ENCODE peak calls at places on chromosomes 7 and 10, in ten cellular contexts. B is progenitor cell of endocrine pancreas, Z is GM23338, G is fibroblast of lung, W is sigmoid colon, H is WTC11, D is kidney epithelial cell, V is coronary artery, N is stomach, C is PC-9. T is an unnamed sample.

GRCh38 chr10:62582098-62582705 is 208.0 kb downstream of the ZNF365 start:
- DNase-seq in V (no peak), D (no peak), H (no peak), W (no peak), N (no peak), B (no peak), C (no peak), Z (no peak), G (peak), T (no peak)

GRCh38 chr10:30587522-30588031 is 42.0 kb downstream of the LYZL2 start:
- DNase-seq in C (no peak), V (no peak), Z (peak), B (no peak), H (peak), G (no peak), D (no peak), W (peak), N (peak), T (no peak)

GRCh38 chr10:113631680-113632079 is 32.2 kb downstream of the NRAP start:
- DNase-seq in W (no peak), C (no peak), Z (no peak), V (no peak), G (peak), N (no peak), B (no peak), D (no peak), H (no peak), T (no peak)

GRCh38 chr7:103791894-103792293 is 197.6 kb downstream of the RELN start:
- DNase-seq in H (no peak), G (no peak), V (no peak), W (no peak), D (no peak), Z (no peak), B (no peak), C (no peak), N (no peak), T (no peak)

GRCh38 chr7:158810846-158811245 is 18.5 kb downstream of the ESYT2 start:
- DNase-seq in N (no peak), D (no peak), H (no peak), Z (no peak), B (no peak), G (no peak), C (no peak), V (no peak), W (no peak), T (no peak)

GRCh38 chr10:24824124-24824523 is 100.4 kb upstream of the ARHGAP21 start:
- DNase-seq in G (no peak), V (no peak), B (no peak), W (no peak), H (no peak), C (no peak), D (no peak), N (no peak), Z (no peak), T (no peak)

GRCh38 chr7:101740981-101741725 is 76.3 kb upstream of the CUX1 start:
- DNase-seq in D (no peak), N (no peak), Z (no peak), B (no peak), C (no peak), W (no peak), G (no peak), V (no peak), H (no peak), T (no peak)

GRCh38 chr10:31034041-31034918 is 2.6 kb upstream of the ZNF438 start:
- DNase-seq in Z (no peak), W (no peak), V (no peak), C (no peak), D (peak), H (no peak), G (peak), B (no peak), N (no peak), T (no peak)

GRCh38 chr7:66047426-66047825 is 28.2 kb upstream of the ASL start:
- DNase-seq in N (no peak), B (no peak), W (no peak), Z (no peak), G (peak), V (no peak), D (peak), C (peak), H (no peak), T (no peak)

GRCh38 chr10:21827308-21827707 is 176.2 kb downstream of the DNAJC1 start:
- DNase-seq in V (no peak), G (no peak), H (no peak), N (no peak), D (no peak), W (no peak), C (no peak), Z (no peak), B (no peak), T (no peak)

GRCh38 chr7:121138262-121138933 is 149.9 kb downstream of the CPED1 start:
- DNase-seq in W (no peak), B (no peak), G (no peak), N (no peak), C (no peak), Z (peak), H (no peak), D (no peak), V (no peak), T (no peak)

GRCh38 chr7:55595511-55595910 is 23.2 kb upstream of the VOPP1 start:
- DNase-seq in V (no peak), B (no peak), G (no peak), N (no peak), H (no peak), Z (no peak), C (no peak), D (no peak), W (no peak), T (no peak)

GRCh38 chr7:35865287-35865686 is 64.4 kb downstream of the SEPTIN7 start:
- DNase-seq in G (no peak), D (no peak), V (no peak), W (no peak), H (no peak), Z (no peak), C (no peak), N (no peak), B (no peak), T (no peak)

GRCh38 chr10:63208981-63209380 is 75.9 kb downstream of the NRBF2 start:
- DNase-seq in V (no peak), G (peak), D (peak), Z (peak), C (no peak), H (no peak), B (no peak), N (no peak), W (no peak), T (peak)

GRCh38 chr10:106506509-106507265 is 657.8 kb downstream of the SORCS1 start:
- DNase-seq in C (no peak), B (no peak), G (peak), V (no peak), W (no peak), D (no peak), H (no peak), N (no peak), Z (no peak), T (no peak)

GRCh38 chr10:1462521-1462920 is 274.8 kb downstream of the ADARB2 start:
- DNase-seq in C (no peak), W (no peak), B (no peak), H (no peak), G (no peak), N (no peak), Z (no peak), V (no peak), D (no peak), T (no peak)

GRCh38 chr10:126904807-126905686 is at the start of gene DOCK1:
- DNase-seq in Z (peak), B (peak), N (peak), V (no peak), C (peak), D (no peak), G (peak), H (peak), W (peak), T (peak)

GRCh38 chr10:71623098-71623985 is 96.2 kb downstream of the C10orf105 start:
- DNase-seq in Z (peak), H (peak), W (no peak), V (no peak), B (no peak), C (peak), D (no peak), G (peak), N (no peak), T (peak)

DNA sequence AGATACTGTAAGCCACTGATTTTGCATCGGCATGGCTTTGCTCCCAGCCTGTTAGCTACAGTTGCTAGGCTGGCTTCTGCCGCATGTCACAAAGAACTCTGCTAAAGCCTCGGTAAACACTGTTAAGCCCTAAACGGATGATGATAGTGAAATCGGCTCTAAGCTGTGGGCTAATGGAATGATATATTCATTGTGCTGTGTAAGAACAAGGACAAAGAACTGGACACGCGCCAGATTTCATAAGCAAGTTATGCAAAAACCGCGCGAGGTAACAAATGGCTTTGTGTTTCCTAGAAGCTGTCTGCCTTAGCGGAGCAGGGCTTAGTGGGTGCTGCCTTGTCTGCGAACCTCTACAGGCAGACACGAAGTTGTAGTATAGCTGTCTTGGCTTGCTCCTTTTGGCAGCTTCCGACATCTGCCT is 331.3 kb upstream of the COBL start:
- DNase-seq in G (peak), B (no peak), V (no peak), W (peak), H (no peak), N (peak), C (no peak), D (no peak), Z (peak), T (no peak)
- TF ChIP-seq CTCF in G (no peak), B (no peak), V (no peak), W (no peak), H (no peak), N (no peak), C (no peak), D (no peak), Z (no peak), T (no peak)

GRCh38 chr10:69791812-69792211 is 9.9 kb upstream of the COL13A1 start:
- DNase-seq in G (no peak), Z (no peak), N (no peak), C (no peak), B (no peak), V (no peak), D (no peak), H (no peak), W (no peak), T (no peak)

GRCh38 chr10:69783515-69783914 is 18.2 kb upstream of the COL13A1 start:
- DNase-seq in W (no peak), B (no peak), N (no peak), D (no peak), C (no peak), G (no peak), Z (no peak), H (no peak), V (no peak), T (no peak)

GRCh38 chr10:69789164-69789576 is 12.5 kb upstream of the COL13A1 start:
- DNase-seq in V (no peak), B (no peak), H (peak), N (no peak), D (no peak), C (no peak), W (no peak), Z (peak), G (no peak), T (no peak)

GRCh38 chr10:69787681-69788080 is 14.0 kb upstream of the COL13A1 start:
- DNase-seq in D (no peak), H (no peak), G (no peak), C (no peak), B (no peak), N (no peak), Z (no peak), V (no peak), W (no peak), T (no peak)

DNA sequence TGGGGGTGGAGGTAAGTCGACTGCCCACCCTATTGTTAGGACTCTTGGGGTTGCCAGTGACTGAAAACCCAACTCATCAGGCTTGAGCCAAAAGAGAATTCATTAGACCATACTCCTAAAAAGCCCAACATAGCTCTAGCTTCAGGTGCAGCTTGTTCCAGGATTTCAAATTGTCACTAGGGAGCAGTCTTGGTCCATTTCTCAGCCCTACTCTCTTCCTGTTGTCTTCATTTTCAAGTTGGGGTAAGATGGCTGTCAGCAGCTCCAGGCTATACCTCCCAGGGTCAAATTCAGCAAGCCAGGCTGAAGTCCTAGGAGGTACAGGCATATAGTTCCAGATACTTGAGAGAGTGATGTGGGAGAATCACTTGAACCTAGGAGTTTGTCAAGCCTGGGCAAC is 14.9 kb upstream of the COL13A1 start:
- DNase-seq in B (no peak), C (no peak), W (no peak), D (no peak), V (no peak), Z (peak), H (no peak), N (no peak), G (peak), T (no peak)
- TF ChIP-seq CTCF in B (no peak), C (peak), W (no peak), D (peak), V (peak), Z (peak), H (no peak), N (no peak), G (peak), T (no peak)

DNA sequence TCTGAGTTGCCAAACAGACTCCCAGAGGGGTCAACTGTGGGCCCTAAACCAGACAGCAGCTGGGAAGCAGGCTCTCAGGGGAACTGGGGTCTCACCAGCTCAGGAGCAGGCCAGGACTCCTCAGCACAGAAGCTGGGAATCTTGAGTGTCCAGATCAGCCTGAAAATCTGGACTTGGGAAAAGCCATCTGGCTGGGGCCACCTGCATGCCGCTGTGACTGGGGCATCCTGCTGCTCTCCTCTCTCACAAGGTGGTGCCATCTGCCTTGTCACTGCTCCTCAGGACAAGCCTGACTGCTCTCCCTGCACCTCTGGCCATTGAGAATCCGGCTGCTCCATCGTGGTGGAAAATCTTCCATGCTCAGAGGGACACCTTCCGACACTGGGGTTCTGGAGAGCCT is 141.3 kb downstream of the PLPP4 start:
- DNase-seq in Z (no peak), V (no peak), G (no peak), W (no peak), B (no peak), N (no peak), H (peak), D (no peak), C (no peak), T (no peak)
- TF ChIP-seq CTCF in Z (peak), V (no peak), G (no peak), W (no peak), B (no peak), N (no peak), H (no peak), D (no peak), C (no peak), T (no peak)

DNA sequence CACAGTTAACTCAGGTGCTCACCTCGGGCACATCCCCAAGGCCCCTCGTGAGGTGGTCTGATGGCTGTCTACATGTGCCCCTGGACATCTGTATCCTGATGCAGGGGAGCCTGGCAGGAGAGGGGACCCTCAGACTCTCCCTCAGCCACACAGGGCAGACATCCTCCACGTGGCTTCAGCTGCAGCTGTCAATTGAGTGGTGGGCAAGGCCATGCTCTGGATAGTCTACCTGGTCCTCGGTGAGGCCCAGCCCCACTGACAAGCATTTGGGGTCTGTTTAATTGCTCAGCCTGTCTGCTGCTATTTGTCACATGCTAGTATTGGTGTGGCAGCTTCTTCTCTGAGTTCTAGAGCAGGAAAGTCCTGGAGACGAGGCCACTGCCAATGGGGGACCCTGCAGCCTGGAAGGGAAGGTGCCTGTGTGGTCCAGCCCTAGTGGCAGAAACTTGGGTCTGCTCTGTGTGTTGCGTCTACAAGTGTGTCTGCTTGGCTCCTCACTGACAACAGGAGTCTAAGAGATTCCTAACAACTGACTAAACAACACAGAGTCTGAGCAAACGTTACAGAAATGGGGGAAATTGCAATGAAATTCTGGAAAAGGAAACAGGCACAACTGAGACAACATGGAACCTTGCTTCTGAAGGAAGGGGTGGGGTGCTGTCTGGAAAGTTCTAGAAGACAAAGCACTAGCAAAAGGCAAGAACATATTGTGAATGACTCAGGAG is 59.3 kb upstream of the IGFBP3 start:
- DNase-seq in D (no peak), H (no peak), N (no peak), V (peak), B (no peak), G (peak), W (no peak), Z (no peak), C (no peak), T (no peak)
- TF ChIP-seq CTCF in D (no peak), H (no peak), N (no peak), V (no peak), B (no peak), G (no peak), W (no peak), Z (no peak), C (no peak), T (no peak)

DNA sequence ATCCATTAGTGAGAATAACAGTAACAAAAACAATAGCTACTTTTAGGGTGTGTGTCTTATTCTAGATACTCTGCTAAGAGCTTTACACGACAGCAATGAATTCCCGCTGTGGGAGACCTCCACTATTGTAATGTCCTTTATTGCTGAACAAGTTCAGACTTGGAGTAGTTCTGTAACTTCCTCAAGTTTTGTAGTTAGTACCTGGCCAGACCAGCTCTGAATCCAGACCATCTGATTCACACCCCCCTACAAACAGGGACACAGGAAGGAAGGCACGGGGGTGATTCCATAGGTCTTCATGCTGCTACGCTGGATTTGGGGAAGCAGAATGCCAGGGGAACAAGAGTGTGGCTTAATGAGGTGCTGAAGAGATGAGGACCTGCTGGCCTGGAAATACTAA is 194.7 kb upstream of the TMEM72 start:
- DNase-seq in B (no peak), G (no peak), N (no peak), Z (no peak), C (no peak), D (no peak), W (no peak), H (no peak), V (no peak), T (no peak)
- TF ChIP-seq CTCF in B (no peak), G (no peak), N (no peak), Z (no peak), C (no peak), D (no peak), W (no peak), H (no peak), V (no peak), T (no peak)

GRCh38 chr10:119368581-119368980 is 161.2 kb downstream of the GRK5 start:
- DNase-seq in C (no peak), B (no peak), G (no peak), Z (no peak), N (no peak), V (no peak), W (no peak), H (no peak), D (no peak), T (no peak)

GRCh38 chr10:119365773-119366640 is 158.6 kb downstream of the GRK5 start:
- DNase-seq in G (no peak), C (no peak), V (no peak), W (peak), Z (no peak), B (no peak), D (no peak), N (no peak), H (no peak), T (no peak)

GRCh38 chr10:119367841-119368549 is 160.6 kb downstream of the GRK5 start:
- DNase-seq in H (no peak), B (no peak), C (no peak), G (no peak), W (no peak), D (no peak), V (no peak), N (no peak), Z (no peak), T (no peak)

GRCh38 chr10:119362122-119362521 is 154.8 kb downstream of the GRK5 start:
- DNase-seq in N (no peak), B (no peak), Z (no peak), C (no peak), W (no peak), H (no peak), V (no peak), G (no peak), D (no peak), T (no peak)

GRCh38 chr10:119364941-119365340 is 157.6 kb downstream of the GRK5 start:
- DNase-seq in D (no peak), Z (no peak), H (no peak), V (no peak), N (no peak), B (no peak), C (no peak), W (no peak), G (peak), T (no peak)
- TF ChIP-seq CTCF in D (peak), Z (no peak), H (no peak), V (no peak), N (no peak), B (no peak), C (no peak), W (no peak), G (no peak), T (no peak)

DNA sequence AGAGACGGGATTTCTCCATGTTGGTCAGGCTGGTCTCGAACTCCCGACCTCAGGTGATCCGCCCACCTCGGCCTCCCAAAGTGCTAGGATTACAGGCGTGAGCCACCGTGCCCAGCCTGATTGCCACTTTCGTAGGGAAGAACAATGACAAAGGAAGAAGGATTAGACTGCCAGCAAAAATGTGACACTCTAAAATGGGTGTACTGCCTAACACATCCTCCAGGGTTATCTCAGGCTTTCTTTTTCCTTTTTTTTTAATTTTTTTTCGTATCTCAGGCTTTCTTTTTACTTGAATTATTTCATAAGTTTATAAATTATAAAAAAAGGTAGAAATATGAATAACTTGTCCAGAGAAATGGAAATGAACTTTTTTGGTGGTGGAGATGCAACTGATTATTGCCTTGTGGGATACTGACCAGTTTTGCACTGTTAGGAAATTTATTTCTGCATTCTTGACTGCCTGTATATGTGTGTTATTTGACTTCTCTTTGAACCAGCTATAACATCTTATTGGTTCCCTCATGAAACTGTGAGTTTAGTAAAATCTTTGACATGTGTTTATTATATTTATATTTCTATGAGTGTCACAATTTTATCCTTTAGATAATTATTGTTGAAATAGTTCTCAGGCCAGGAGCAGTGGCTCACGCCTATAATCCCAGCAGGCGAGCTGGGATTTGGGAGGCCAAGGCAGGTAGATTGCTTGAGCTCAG is 56.8 kb downstream of the XRCC2 start:
- DNase-seq in W (no peak), G (no peak), V (no peak), N (no peak), C (no peak), B (no peak), D (no peak), Z (no peak), H (no peak), T (no peak)
- TF ChIP-seq CTCF in W (no peak), G (no peak), V (no peak), N (no peak), C (peak), B (no peak), D (no peak), Z (no peak), H (no peak), T (no peak)

GRCh38 chr7:157585113-157585861 is 248.5 kb downstream of the DNAJB6 start:
- DNase-seq in B (no peak), D (no peak), G (no peak), V (no peak), C (no peak), N (no peak), H (no peak), Z (no peak), W (no peak), T (no peak)
- TF ChIP-seq CTCF in B (no peak), D (no peak), G (no peak), V (no peak), C (no peak), N (no peak), H (no peak), Z (no peak), W (no peak), T (no peak)

GRCh38 chr7:129389829-129390228 is 44.4 kb upstream of the STRIP2 start:
- DNase-seq in C (no peak), W (no peak), H (no peak), V (no peak), B (no peak), D (no peak), Z (no peak), G (no peak), N (no peak), T (no peak)
- TF ChIP-seq CTCF in C (no peak), W (no peak), H (no peak), V (no peak), B (peak), D (no peak), Z (no peak), G (no peak), N (no peak), T (no peak)

T was measured in nephron progenitor cell.